ENCODE peak calls at places on chromosomes 16 and 17, in nine cellular contexts. Q is dorsolateral prefrontal cortex, N is ovary, H is RWPE1, S is GM12864, P is fibroblast of pulmonary artery, K is stomach, Z is cardiac muscle cell, B is B cell. W is an unnamed sample.

GRCh38 chr17:81432873-81433451 is 37.7 kb downstream of the BAHCC1 start:
- DNase-seq in Q (no peak), N (no peak), H (peak), S (no peak), P (no peak), K (peak), Z (peak), B (no peak), W (no peak)

GRCh38 chr17:29238133-29238850 is 8.4 kb upstream of the CRYBA1 start:
- DNase-seq in Q (no peak), N (no peak), H (no peak), S (no peak), P (peak), K (no peak), Z (peak), B (no peak), W (no peak)

GRCh38 chr17:76934561-76935320 is 66.5 kb downstream of the MGAT5B start:
- DNase-seq in Q (no peak), N (no peak), H (no peak), S (no peak), P (no peak), K (no peak), Z (no peak), B (no peak), W (no peak)

GRCh38 chr17:29839656-29840055 is 90.4 kb downstream of the SSH2 start:
- DNase-seq in Q (no peak), N (no peak), H (no peak), S (no peak), P (no peak), K (no peak), Z (no peak), B (no peak), W (no peak)

GRCh38 chr16:89319883-89320716 is 102.6 kb downstream of the ZNF778 start:
- DNase-seq in Q (no peak), N (peak), H (peak), S (no peak), P (peak), K (peak), Z (peak), B (no peak), W (peak)

GRCh38 chr16:3503513-3503912 is 2.7 kb downstream of the CLUAP1 start:
- DNase-seq in Q (no peak), N (no peak), H (no peak), S (no peak), P (no peak), K (no peak), Z (no peak), B (no peak), W (no peak)

GRCh38 chr16:46929378-46930332 is 43.8 kb downstream of the DNAJA2 start:
- DNase-seq in Q (peak), N (peak), H (peak), S (peak), P (peak), K (peak), Z (peak), B (peak), W (peak)

GRCh38 chr16:82047787-82048186 is 12.7 kb downstream of the HSD17B2 start:
- DNase-seq in Q (no peak), N (no peak), H (no peak), S (no peak), P (no peak), K (no peak), Z (no peak), B (no peak), W (no peak)

GRCh38 chr16:83214671-83215070 is 587.9 kb downstream of the CDH13 start:
- DNase-seq in Q (no peak), N (no peak), H (no peak), S (no peak), P (no peak), K (no peak), Z (peak), B (no peak), W (no peak)

GRCh38 chr16:83219285-83219684 is 588.5 kb upstream of the HSBP1 start:
- DNase-seq in Q (no peak), N (no peak), H (no peak), S (no peak), P (no peak), K (no peak), Z (no peak), B (no peak), W (no peak)

GRCh38 chr16:83212301-83212841 is 585.6 kb downstream of the CDH13 start:
- DNase-seq in Q (no peak), N (no peak), H (no peak), S (no peak), P (no peak), K (no peak), Z (no peak), B (no peak), W (no peak)

GRCh38 chr16:83211711-83212110 is 584.9 kb downstream of the CDH13 start:
- DNase-seq in Q (no peak), N (no peak), H (no peak), S (no peak), P (peak), K (no peak), Z (peak), B (no peak), W (no peak)

DNA sequence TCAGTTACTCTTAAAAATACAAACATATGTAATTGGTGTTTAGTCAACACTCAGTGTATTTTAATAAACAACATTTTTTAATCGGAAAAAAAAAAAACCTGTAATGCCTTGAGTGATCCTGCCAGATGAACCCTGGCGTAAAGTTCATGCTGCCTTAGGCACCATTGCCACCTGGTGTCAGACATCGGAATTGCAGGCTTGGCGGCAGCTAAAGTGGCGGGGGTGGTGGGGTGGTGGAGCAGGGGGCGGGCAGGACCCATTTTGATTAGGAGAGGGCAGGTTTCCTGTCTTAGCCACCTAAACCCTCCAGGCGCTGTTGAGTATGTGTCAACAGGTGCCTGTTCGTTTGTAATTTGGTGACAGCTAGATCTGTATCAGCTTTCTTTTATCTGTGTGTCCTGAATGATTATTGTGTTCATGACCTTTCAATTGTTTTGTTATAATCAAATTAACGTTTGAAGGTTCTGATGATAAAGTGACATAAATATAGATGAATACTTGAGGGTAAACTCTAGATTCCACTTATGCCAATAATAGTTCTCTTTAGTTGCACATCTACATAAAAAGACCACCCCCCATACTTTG is 588.7 kb downstream of the CDH13 start:
- DNase-seq in Q (no peak), N (no peak), H (peak), S (peak), P (peak), K (peak), Z (peak), B (peak), W (peak)
- TF ChIP-seq CTCF in Q (peak), N (no peak), H (peak), S (peak), P (peak), K (no peak), Z (peak), B (peak), W (peak)

DNA sequence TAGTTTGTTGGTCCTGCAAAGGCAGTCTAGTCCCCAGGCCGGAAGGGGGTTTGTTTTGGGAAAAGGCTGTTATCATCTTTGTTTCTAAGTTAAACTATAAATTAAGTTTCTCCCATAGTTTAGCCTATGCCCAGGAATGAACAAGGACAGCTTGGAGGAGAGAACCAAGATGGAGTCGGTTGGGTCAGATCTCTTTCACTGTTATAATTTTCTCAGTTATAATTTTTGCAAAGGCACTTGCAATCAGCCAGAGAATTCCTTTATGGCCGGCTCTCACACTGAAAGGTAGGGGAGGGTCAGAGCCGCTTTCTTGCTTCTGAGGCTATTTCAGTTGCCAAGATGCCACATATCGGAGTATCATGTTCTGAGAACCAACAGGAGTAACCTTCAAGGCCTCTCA is 59.2 kb upstream of the ATF7IP2 start:
- DNase-seq in Q (no peak), N (no peak), H (no peak), S (no peak), P (no peak), K (no peak), Z (no peak), B (no peak), W (no peak)
- TF ChIP-seq CTCF in Q (no peak), N (no peak), H (no peak), S (no peak), P (no peak), K (no peak), Z (no peak), B (no peak), W (no peak)

GRCh38 chr17:40340880-40341807 is 23.4 kb downstream of the GJD3 start:
- DNase-seq in Q (peak), N (peak), H (peak), S (peak), P (peak), K (peak), Z (peak), B (peak), W (peak)
- TF ChIP-seq CTCF in Q (no peak), N (no peak), H (no peak), S (peak), P (no peak), K (no peak), Z (no peak), B (no peak), W (no peak)

GRCh38 chr16:53948734-53949430 is 244.9 kb downstream of the FTO start:
- DNase-seq in Q (no peak), N (no peak), H (no peak), S (no peak), P (no peak), K (no peak), Z (no peak), B (no peak), W (no peak)

GRCh38 chr16:53946745-53947386 is 242.9 kb downstream of the FTO start:
- DNase-seq in Q (no peak), N (no peak), H (no peak), S (no peak), P (no peak), K (no peak), Z (no peak), B (no peak), W (no peak)

GRCh38 chr16:53948326-53948725 is 244.4 kb downstream of the FTO start:
- DNase-seq in Q (no peak), N (no peak), H (no peak), S (no peak), P (no peak), K (no peak), Z (no peak), B (no peak), W (no peak)

GRCh38 chr16:53944026-53944425 is 240.1 kb downstream of the FTO start:
- DNase-seq in Q (no peak), N (no peak), H (peak), S (no peak), P (no peak), K (no peak), Z (no peak), B (no peak), W (no peak)

GRCh38 chr16:53945996-53946395 is 242.0 kb downstream of the FTO start:
- DNase-seq in Q (no peak), N (no peak), H (peak), S (no peak), P (peak), K (no peak), Z (peak), B (peak), W (peak)
- TF ChIP-seq CTCF in Q (peak), N (no peak), H (peak), S (peak), P (peak), K (no peak), Z (peak), B (peak), W (peak)

GRCh38 chr17:65360961-65361552 is 200.4 kb downstream of the AXIN2 start:
- DNase-seq in Q (no peak), N (no peak), H (no peak), S (no peak), P (no peak), K (no peak), Z (no peak), B (no peak), W (no peak)

GRCh38 chr17:65362826-65363225 is 198.6 kb downstream of the AXIN2 start:
- DNase-seq in Q (no peak), N (no peak), H (peak), S (no peak), P (no peak), K (no peak), Z (no peak), B (no peak), W (no peak)

GRCh38 chr17:65366102-65366844 is 195.2 kb downstream of the AXIN2 start:
- DNase-seq in Q (no peak), N (no peak), H (no peak), S (no peak), P (no peak), K (no peak), Z (no peak), B (no peak), W (no peak)

GRCh38 chr17:65365209-65365608 is 196.2 kb downstream of the AXIN2 start:
- DNase-seq in Q (no peak), N (no peak), H (no peak), S (no peak), P (no peak), K (no peak), Z (no peak), B (no peak), W (no peak)

GRCh38 chr17:65364408-65364807 is 197.0 kb downstream of the AXIN2 start:
- DNase-seq in Q (no peak), N (no peak), H (no peak), S (no peak), P (no peak), K (no peak), Z (no peak), B (no peak), W (no peak)
- TF ChIP-seq CTCF in Q (no peak), N (no peak), H (no peak), S (no peak), P (no peak), K (no peak), Z (no peak), B (no peak), W (no peak)